ENCODE peak calls at places on chromosomes 12 and 14, in six cellular contexts. One of them, this sample, is unnamed. For H3K4me1, the result is how much of the 10 kb centered on the place peaks cover.

GRCh38 chr12:25960176-25960575 is 1.7 kb downstream of the RASSF8 start:
- DNase-seq in ovary: peak
- DNase-seq in mammary epithelial cell: peak
- DNase-seq in IMR-90: peak
- DNase-seq in thoracic aorta: no peak
- DNase-seq in tibial nerve: no peak
- DNase-seq in this sample: no peak

GRCh38 chr14:67650694-67651093 is 23.7 kb downstream of the VTI1B start:
- DNase-seq in thoracic aorta: no peak
- DNase-seq in mammary epithelial cell: peak
- DNase-seq in ovary: no peak
- DNase-seq in tibial nerve: no peak
- DNase-seq in IMR-90: peak
- DNase-seq in this sample: no peak

GRCh38 chr12:34406996-34407300 is 384.7 kb downstream of the ALG10 start:
- DNase-seq in ovary: peak
- DNase-seq in IMR-90: no peak
- DNase-seq in mammary epithelial cell: no peak
- DNase-seq in tibial nerve: peak
- DNase-seq in thoracic aorta: no peak
- DNase-seq in this sample: no peak

GRCh38 chr12:54021432-54022013 is 6.7 kb upstream of the HOXC6 start:
- DNase-seq in mammary epithelial cell: peak
- DNase-seq in thoracic aorta: no peak
- DNase-seq in ovary: peak
- DNase-seq in IMR-90: no peak
- DNase-seq in tibial nerve: no peak
- DNase-seq in this sample: no peak

GRCh38 chr12:107610030-107610859 is 75.4 kb upstream of the PWP1 start:
- DNase-seq in ovary: no peak
- DNase-seq in tibial nerve: no peak
- DNase-seq in IMR-90: peak
- DNase-seq in mammary epithelial cell: no peak
- DNase-seq in thoracic aorta: no peak
- DNase-seq in this sample: no peak

GRCh38 chr14:24277606-24278321 is 6.4 kb upstream of the RABGGTA start:
- DNase-seq in IMR-90: no peak
- DNase-seq in ovary: no peak
- DNase-seq in mammary epithelial cell: no peak
- DNase-seq in tibial nerve: no peak
- DNase-seq in thoracic aorta: no peak
- DNase-seq in this sample: no peak

GRCh38 chr14:37707716-37708115 is 112.3 kb downstream of the TTC6 start:
- DNase-seq in tibial nerve: no peak
- DNase-seq in thoracic aorta: no peak
- DNase-seq in mammary epithelial cell: no peak
- DNase-seq in ovary: no peak
- DNase-seq in IMR-90: peak
- DNase-seq in this sample: no peak

GRCh38 chr12:9364224-9365176 is 156.3 kb upstream of the PZP start:
- DNase-seq in tibial nerve: no peak
- DNase-seq in IMR-90: peak
- DNase-seq in ovary: no peak
- DNase-seq in mammary epithelial cell: peak
- DNase-seq in thoracic aorta: no peak
- DNase-seq in this sample: no peak

GRCh38 chr12:118357327-118358007 is 15.2 kb downstream of the TAOK3 start:
- DNase-seq in thoracic aorta: no peak
- DNase-seq in mammary epithelial cell: peak
- DNase-seq in IMR-90: peak
- DNase-seq in ovary: no peak
- DNase-seq in tibial nerve: no peak
- DNase-seq in this sample: peak

GRCh38 chr12:754871-755562 is 2.6 kb downstream of the WNK1 start:
- DNase-seq in mammary epithelial cell: peak
- DNase-seq in thoracic aorta: no peak
- DNase-seq in ovary: no peak
- DNase-seq in tibial nerve: no peak
- DNase-seq in IMR-90: peak
- DNase-seq in this sample: no peak

GRCh38 chr12:52019123-52019770 is 12.5 kb downstream of the TAMALIN start:
- DNase-seq in mammary epithelial cell: no peak
- DNase-seq in ovary: no peak
- DNase-seq in tibial nerve: no peak
- DNase-seq in IMR-90: no peak
- DNase-seq in thoracic aorta: no peak
- DNase-seq in this sample: no peak

GRCh38 chr14:90608925-90609324 is 207.3 kb downstream of the TTC7B start:
- DNase-seq in ovary: no peak
- DNase-seq in tibial nerve: no peak
- DNase-seq in mammary epithelial cell: no peak
- DNase-seq in IMR-90: no peak
- DNase-seq in thoracic aorta: no peak
- DNase-seq in this sample: no peak

GRCh38 chr14:105385322-105385637 is 13.1 kb upstream of the TEX22 start:
- DNase-seq in ovary: no peak
- DNase-seq in thoracic aorta: no peak
- DNase-seq in IMR-90: no peak
- DNase-seq in mammary epithelial cell: no peak
- DNase-seq in tibial nerve: no peak
- DNase-seq in this sample: no peak

GRCh38 chr14:35161231-35161630 is 38.9 kb downstream of the PRORP start:
- DNase-seq in tibial nerve: no peak
- DNase-seq in IMR-90: peak
- DNase-seq in thoracic aorta: no peak
- DNase-seq in ovary: no peak
- DNase-seq in mammary epithelial cell: peak
- DNase-seq in this sample: peak

GRCh38 chr12:31002361-31002725 is 71.3 kb upstream of the DDX11 start:
- DNase-seq in mammary epithelial cell: no peak
- DNase-seq in IMR-90: no peak
- DNase-seq in tibial nerve: no peak
- DNase-seq in thoracic aorta: no peak
- DNase-seq in ovary: no peak
- DNase-seq in this sample: no peak

GRCh38 chr12:123859035-123859434 is 96.9 kb downstream of the DNAH10 start:
- DNase-seq in IMR-90: no peak
- DNase-seq in tibial nerve: no peak
- DNase-seq in ovary: no peak
- DNase-seq in mammary epithelial cell: no peak
- DNase-seq in thoracic aorta: no peak
- DNase-seq in this sample: no peak

GRCh38 chr12:131927110-131928079 is 1.7 kb upstream of the PUS1 start:
- DNase-seq in thoracic aorta: no peak
- DNase-seq in IMR-90: no peak
- DNase-seq in ovary: peak
- DNase-seq in tibial nerve: no peak
- DNase-seq in mammary epithelial cell: no peak
- DNase-seq in this sample: no peak

GRCh38 chr14:65290830-65291229 is 121.7 kb upstream of the FUT8 start:
- DNase-seq in thoracic aorta: no peak
- DNase-seq in tibial nerve: no peak
- DNase-seq in ovary: no peak
- DNase-seq in mammary epithelial cell: peak
- DNase-seq in IMR-90: peak
- DNase-seq in this sample: no peak

GRCh38 chr14:60658909-60659585 is 9.8 kb upstream of the SIX1 start:
- DNase-seq in thoracic aorta: no peak
- DNase-seq in mammary epithelial cell: no peak
- DNase-seq in IMR-90: peak
- DNase-seq in ovary: no peak
- DNase-seq in tibial nerve: no peak
- DNase-seq in this sample: no peak

GRCh38 chr12:98646165-98646764 is 1.2 kb downstream of the APAF1 start:
- DNase-seq in mammary epithelial cell: peak
- DNase-seq in thoracic aorta: no peak
- DNase-seq in IMR-90: peak
- DNase-seq in tibial nerve: no peak
- DNase-seq in ovary: no peak
- DNase-seq in this sample: no peak

GRCh38 chr12:92445253-92446081 is 257.3 kb upstream of the PLEKHG7 start:
- DNase-seq in thoracic aorta: no peak
- DNase-seq in ovary: no peak
- DNase-seq in IMR-90: no peak
- DNase-seq in mammary epithelial cell: peak
- DNase-seq in tibial nerve: no peak
- DNase-seq in this sample: no peak

GRCh38 chr12:55966408-55967281 is at the start of gene CDK2:
- DNase-seq in tibial nerve: peak
- DNase-seq in IMR-90: peak
- DNase-seq in mammary epithelial cell: peak
- DNase-seq in ovary: peak
- DNase-seq in thoracic aorta: peak
- DNase-seq in this sample: peak

GRCh38 chr12:43310596-43310995 is 241.4 kb downstream of the ADAMTS20 start:
- DNase-seq in thoracic aorta: no peak
- DNase-seq in mammary epithelial cell: no peak
- DNase-seq in IMR-90: no peak
- DNase-seq in ovary: no peak
- DNase-seq in tibial nerve: no peak
- DNase-seq in this sample: no peak

GRCh38 chr12:22056607-22057006 is 10.6 kb downstream of the CMAS start:
- DNase-seq in ovary: no peak
- DNase-seq in IMR-90: no peak
- DNase-seq in mammary epithelial cell: no peak
- DNase-seq in tibial nerve: no peak
- DNase-seq in thoracic aorta: no peak
- DNase-seq in this sample: no peak
- H3K4me1 ChIP-seq in ovary: under half
- H3K4me1 ChIP-seq in IMR-90: under half
- H3K4me1 ChIP-seq in mammary epithelial cell: under half
- H3K4me1 ChIP-seq in tibial nerve: under half
- H3K4me1 ChIP-seq in thoracic aorta: under half
- H3K4me1 ChIP-seq in this sample: under half

GRCh38 chr12:108801736-108802665 is 55.4 kb downstream of the SSH1 start:
- DNase-seq in IMR-90: peak
- DNase-seq in tibial nerve: peak
- DNase-seq in ovary: peak
- DNase-seq in thoracic aorta: no peak
- DNase-seq in mammary epithelial cell: no peak
- DNase-seq in this sample: no peak
- H3K27ac ChIP-seq in IMR-90: peak
- H3K27ac ChIP-seq in tibial nerve: peak
- H3K27ac ChIP-seq in ovary: peak
- H3K27ac ChIP-seq in thoracic aorta: peak
- H3K27ac ChIP-seq in mammary epithelial cell: no peak
- H3K27ac ChIP-seq in this sample: no peak

GRCh38 chr12:13376627-13377373 is 180.3 kb downstream of the EMP1 start:
- DNase-seq in IMR-90: no peak
- DNase-seq in thoracic aorta: no peak
- DNase-seq in tibial nerve: no peak
- DNase-seq in mammary epithelial cell: no peak
- DNase-seq in ovary: no peak
- DNase-seq in this sample: no peak

GRCh38 chr12:13375583-13376413 is 179.3 kb downstream of the EMP1 start:
- DNase-seq in ovary: no peak
- DNase-seq in tibial nerve: no peak
- DNase-seq in thoracic aorta: no peak
- DNase-seq in mammary epithelial cell: no peak
- DNase-seq in IMR-90: no peak
- DNase-seq in this sample: no peak

GRCh38 chr12:13380297-13380696 is 183.8 kb downstream of the EMP1 start:
- DNase-seq in IMR-90: no peak
- DNase-seq in mammary epithelial cell: no peak
- DNase-seq in thoracic aorta: no peak
- DNase-seq in tibial nerve: no peak
- DNase-seq in ovary: no peak
- DNase-seq in this sample: no peak

GRCh38 chr12:13377698-13378097 is 181.2 kb downstream of the EMP1 start:
- DNase-seq in mammary epithelial cell: no peak
- DNase-seq in IMR-90: no peak
- DNase-seq in thoracic aorta: no peak
- DNase-seq in ovary: no peak
- DNase-seq in tibial nerve: no peak
- DNase-seq in this sample: no peak

GRCh38 chr12:13379531-13379930 is 183.0 kb downstream of the EMP1 start:
- DNase-seq in tibial nerve: no peak
- DNase-seq in IMR-90: no peak
- DNase-seq in ovary: no peak
- DNase-seq in mammary epithelial cell: no peak
- DNase-seq in thoracic aorta: no peak
- DNase-seq in this sample: no peak
- H3K4me1 ChIP-seq in tibial nerve: under half
- H3K4me1 ChIP-seq in IMR-90: under half
- H3K4me1 ChIP-seq in ovary: under half
- H3K4me1 ChIP-seq in mammary epithelial cell: under half
- H3K4me1 ChIP-seq in thoracic aorta: under half
- H3K4me1 ChIP-seq in this sample: under half

GRCh38 chr12:12890492-12890814 is 909 bp upstream of the GPRC5A start:
- DNase-seq in ovary: peak
- DNase-seq in thoracic aorta: no peak
- DNase-seq in IMR-90: peak
- DNase-seq in tibial nerve: no peak
- DNase-seq in mammary epithelial cell: no peak
- DNase-seq in this sample: no peak

GRCh38 chr12:12890815-12891645 is at the start of gene GPRC5A:
- DNase-seq in thoracic aorta: peak
- DNase-seq in IMR-90: peak
- DNase-seq in mammary epithelial cell: peak
- DNase-seq in tibial nerve: peak
- DNase-seq in ovary: peak
- DNase-seq in this sample: no peak

GRCh38 chr12:12891646-12892355 is 439 bp downstream of the GPRC5A start:
- DNase-seq in thoracic aorta: no peak
- DNase-seq in IMR-90: no peak
- DNase-seq in mammary epithelial cell: no peak
- DNase-seq in tibial nerve: no peak
- DNase-seq in ovary: peak
- DNase-seq in this sample: no peak

GRCh38 chr12:12887471-12887870 is 3.9 kb upstream of the GPRC5A start:
- DNase-seq in IMR-90: no peak
- DNase-seq in ovary: no peak
- DNase-seq in mammary epithelial cell: no peak
- DNase-seq in thoracic aorta: no peak
- DNase-seq in tibial nerve: no peak
- DNase-seq in this sample: no peak

GRCh38 chr12:12889701-12890100 is 1.7 kb upstream of the GPRC5A start:
- DNase-seq in IMR-90: no peak
- DNase-seq in ovary: no peak
- DNase-seq in thoracic aorta: no peak
- DNase-seq in tibial nerve: no peak
- DNase-seq in mammary epithelial cell: no peak
- DNase-seq in this sample: no peak
- H3K27ac ChIP-seq in IMR-90: no peak
- H3K27ac ChIP-seq in ovary: peak
- H3K27ac ChIP-seq in thoracic aorta: peak
- H3K27ac ChIP-seq in tibial nerve: no peak
- H3K27ac ChIP-seq in mammary epithelial cell: peak
- H3K27ac ChIP-seq in this sample: no peak